ENCODE peak calls at places on chromosome 12, in eight cellular contexts. R, G, F, U, J, P, S and V are unnamed samples.

GRCh38 chr12:104533134-104533533 is 76.4 kb downstream of the CHST11 start:
- DNase-seq in U (no peak), R (no peak), F (no peak), P (no peak), G (no peak), J (no peak), S (no peak), V (no peak)

GRCh38 chr12:3416159-3416558 is 74.8 kb upstream of the PRMT8 start:
- DNase-seq in F (no peak), R (no peak), S (no peak), G (no peak), U (no peak), J (no peak), P (no peak), V (no peak)

GRCh38 chr12:44497044-44497443 is 379.1 kb downstream of the NELL2 start:
- DNase-seq in R (no peak), J (no peak), G (no peak), F (no peak), P (no peak), U (no peak), S (no peak), V (no peak)

GRCh38 chr12:130920711-130921381 is 32.9 kb upstream of the ADGRD1 start:
- DNase-seq in J (peak), F (no peak), G (peak), R (no peak), S (peak), P (no peak), U (no peak), V (no peak)

GRCh38 chr12:31896514-31897039 is 62.6 kb upstream of the RESF1 start:
- DNase-seq in S (peak), G (no peak), F (peak), R (no peak), U (no peak), P (no peak), J (no peak), V (peak)

GRCh38 chr12:22626429-22626828 is 1.5 kb downstream of the ETNK1 start:
- DNase-seq in U (no peak), P (no peak), R (no peak), F (no peak), S (peak), G (no peak), J (peak), V (no peak)

GRCh38 chr12:63917864-63918742 is 73.6 kb downstream of the SRGAP1 start:
- DNase-seq in P (no peak), S (peak), G (no peak), U (no peak), R (no peak), J (peak), F (no peak), V (no peak)

GRCh38 chr12:30813741-30814687 is 59.3 kb upstream of the CAPRIN2 start:
- DNase-seq in U (no peak), J (peak), S (no peak), F (no peak), G (no peak), R (no peak), P (no peak), V (no peak)

GRCh38 chr12:67517181-67517887 is 131.2 kb upstream of the DYRK2 start:
- DNase-seq in F (no peak), G (peak), J (peak), P (peak), S (no peak), U (no peak), R (no peak), V (no peak)

GRCh38 chr12:113757223-113758002 is 208.7 kb downstream of the RBM19 start:
- DNase-seq in F (no peak), J (no peak), S (no peak), U (peak), R (no peak), G (no peak), P (peak), V (no peak)

GRCh38 chr12:109772622-109773321 is 59.1 kb downstream of the FAM222A start:
- DNase-seq in F (no peak), R (no peak), G (no peak), S (no peak), P (no peak), U (peak), J (peak), V (no peak)

GRCh38 chr12:49369723-49370145 is 2.5 kb downstream of the SPATS2 start:
- DNase-seq in F (no peak), P (no peak), U (no peak), G (no peak), J (peak), S (peak), R (peak), V (no peak)

GRCh38 chr12:132117558-132117875 is 26.6 kb downstream of the DDX51 start:
- DNase-seq in J (no peak), F (no peak), G (no peak), R (no peak), U (no peak), S (no peak), P (no peak), V (no peak)

GRCh38 chr12:49260165-49260564 is 4.7 kb upstream of the TUBA1C start:
- DNase-seq in G (no peak), F (no peak), J (peak), P (no peak), U (no peak), S (no peak), R (no peak), V (no peak)

GRCh38 chr12:6603095-6603567 is 4.0 kb downstream of the CHD4 start:
- DNase-seq in F (no peak), S (no peak), U (no peak), G (no peak), P (no peak), R (no peak), J (peak), V (no peak)

GRCh38 chr12:9669534-9669933 is at the start of gene CLEC2D:
- DNase-seq in P (no peak), S (no peak), G (no peak), F (no peak), R (no peak), U (no peak), J (no peak), V (no peak)

GRCh38 chr12:46260153-46260912 is 8.5 kb downstream of the SLC38A1 start:
- DNase-seq in S (no peak), F (no peak), P (no peak), G (no peak), U (no peak), J (peak), R (no peak), V (no peak)

GRCh38 chr12:52918351-52918750 is 13.5 kb upstream of the KRT8 start:
- DNase-seq in P (no peak), J (no peak), G (no peak), R (no peak), U (no peak), S (no peak), F (no peak), V (no peak)

GRCh38 chr12:51777457-51777856 is 71.1 kb downstream of the FIGNL2 start:
- DNase-seq in J (no peak), S (no peak), P (no peak), G (no peak), R (no peak), F (no peak), U (no peak), V (no peak)

GRCh38 chr12:126358806-126359205 is 1293.6 kb downstream of the AACS start:
- DNase-seq in R (no peak), U (no peak), P (no peak), S (no peak), G (no peak), J (no peak), F (no peak), V (no peak)

GRCh38 chr12:63410197-63410596 is 258.1 kb downstream of the DPY19L2 start:
- DNase-seq in R (no peak), S (no peak), U (no peak), G (no peak), P (no peak), F (no peak), J (no peak), V (no peak)

GRCh38 chr12:5856692-5857091 is 88.4 kb downstream of the ANO2 start:
- DNase-seq in R (no peak), U (no peak), S (no peak), F (no peak), J (no peak), P (no peak), G (no peak), V (no peak)

GRCh38 chr12:26135010-26135420 is 10.2 kb upstream of the BHLHE41 start:
- DNase-seq in P (no peak), F (no peak), G (no peak), J (peak), R (no peak), S (peak), U (peak), V (no peak)

GRCh38 chr12:121452356-121453021 is 52.6 kb downstream of the RNF34 start:
- DNase-seq in F (no peak), P (no peak), R (no peak), S (peak), J (peak), U (no peak), G (no peak), V (no peak)

GRCh38 chr12:31370645-31371620 is 45.0 kb upstream of the SINHCAF start:
- DNase-seq in S (peak), G (no peak), U (no peak), J (no peak), F (no peak), R (peak), P (no peak), V (no peak)

GRCh38 chr12:64890873-64891468 is 66.5 kb downstream of the TBC1D30 start:
- DNase-seq in F (no peak), P (peak), R (no peak), G (no peak), J (peak), U (no peak), S (peak), V (no peak)

GRCh38 chr12:113109360-113109759 is 26.2 kb downstream of the RASAL1 start:
- DNase-seq in G (no peak), P (no peak), U (no peak), J (no peak), S (no peak), F (no peak), R (no peak), V (no peak)

GRCh38 chr12:54352891-54353874 is 11.1 kb downstream of the GPR84 start:
- DNase-seq in P (peak), R (no peak), F (no peak), U (peak), G (no peak), J (peak), S (no peak), V (no peak)

GRCh38 chr12:6608592-6609311 is 1.6 kb upstream of the CHD4 start:
- DNase-seq in F (no peak), G (no peak), S (no peak), R (no peak), J (peak), P (no peak), U (no peak), V (no peak)

GRCh38 chr12:120713861-120714482 is 3.7 kb downstream of the UNC119B start:
- DNase-seq in F (no peak), S (peak), U (peak), J (peak), G (peak), R (peak), P (peak), V (peak)

GRCh38 chr12:111180830-111181726 is 187.8 kb downstream of the PHETA1 start:
- DNase-seq in F (no peak), J (peak), G (peak), U (peak), S (peak), P (peak), R (no peak), V (no peak)

GRCh38 chr12:30219047-30219446 is 435.3 kb upstream of the TMTC1 start:
- DNase-seq in P (no peak), J (peak), U (no peak), S (no peak), F (no peak), G (no peak), R (no peak), V (no peak)

GRCh38 chr12:6464531-6464930 is 5.9 kb downstream of the VAMP1 start:
- DNase-seq in R (no peak), G (no peak), P (no peak), U (no peak), J (no peak), S (no peak), F (no peak), V (no peak)

GRCh38 chr12:4203772-4204376 is 69.7 kb upstream of the CCND2 start:
- DNase-seq in G (no peak), J (no peak), F (no peak), U (no peak), P (no peak), R (no peak), S (no peak), V (no peak)